ENCODE peak calls at places on chromosome 9, in seven cellular contexts. M is A549, U is neural progenitor cell, I is mesendoderm, R is T-cell, Y is H54, C is endothelial cell of umbilical vein. T is an unnamed sample.
A peak's percentile ranks its signal among the peaks of the same experiment; 100 is the strongest.

GRCh38 chr9:96875460-96876142 is 21.3 kb upstream of the ZNF782 start:
- DNase-seq in R (no peak), M (peak; percentile 91), C (peak; percentile 87), I (peak; percentile 99), Y (peak; percentile 96), U (peak; percentile 98), T (no peak)

GRCh38 chr9:135282001-135282731 is 194.7 kb downstream of the OLFM1 start:
- DNase-seq in M (peak; percentile 27), R (no peak), Y (peak; percentile 82), U (no peak), C (no peak), I (no peak), T (no peak)

GRCh38 chr9:132042324-132042723 is 37.3 kb downstream of the MED27 start:
- DNase-seq in I (peak; percentile 19), C (peak; percentile 82), U (no peak), M (peak; percentile 76), Y (peak; percentile 78), R (no peak), T (peak; percentile 96)

GRCh38 chr9:135961811-135962695 is 880 bp upstream of the UBAC1 start:
- DNase-seq in I (no peak), C (no peak), M (no peak), R (no peak), Y (no peak), U (no peak), T (no peak)

GRCh38 chr9:36276840-36277239 is 18.6 kb upstream of the GNE start:
- DNase-seq in R (no peak), C (peak; percentile 88), M (peak; percentile 28), U (peak; percentile 36), Y (peak; percentile 43), I (no peak), T (no peak)

GRCh38 chr9:100011062-100011681 is 87.6 kb downstream of the ERP44 start:
- DNase-seq in R (no peak), M (peak; percentile 72), U (peak; percentile 62), I (peak; percentile 71), Y (peak; percentile 15), C (peak; percentile 62), T (no peak)

GRCh38 chr9:129886226-129887174 is 51.2 kb downstream of the USP20 start:
- DNase-seq in I (no peak), R (peak; percentile 81), Y (no peak), M (no peak), U (no peak), C (peak; percentile 55), T (no peak)

GRCh38 chr9:98101868-98102273 is 17.2 kb downstream of the TRIM14 start:
- DNase-seq in M (no peak), C (no peak), R (peak; percentile 85), Y (no peak), U (peak; percentile 33), I (no peak), T (no peak)

GRCh38 chr9:26261503-26262330 is 583.5 kb upstream of the TUSC1 start:
- DNase-seq in I (peak; percentile 68), M (peak; percentile 79), R (no peak), Y (no peak), C (peak; percentile 93), U (no peak), T (peak; percentile 91)

GRCh38 chr9:2341956-2342355 is 279.6 kb upstream of the VLDLR start:
- DNase-seq in U (no peak), M (no peak), C (no peak), Y (no peak), I (no peak), R (no peak), T (no peak)

GRCh38 chr9:136267261-136268111 is 21.9 kb upstream of the QSOX2 start:
- DNase-seq in U (peak; percentile 94), C (peak; percentile 73), R (peak; percentile 71), Y (peak; percentile 99), I (peak; percentile 90), M (peak; percentile 85), T (no peak)

GRCh38 chr9:16318516-16319060 is 551.9 kb downstream of the BNC2 start:
- DNase-seq in R (no peak), I (no peak), Y (no peak), U (no peak), C (no peak), M (no peak), T (no peak)

GRCh38 chr9:117296453-117296852 is 118.4 kb downstream of the ASTN2 start:
- DNase-seq in M (no peak), U (no peak), I (no peak), C (no peak), R (no peak), Y (no peak), T (no peak)

GRCh38 chr9:71767421-71768321 is 642 bp downstream of the CEMIP2 start:
- DNase-seq in M (no peak), I (peak; percentile 63), U (peak; percentile 96), R (no peak), C (peak; percentile 49), Y (no peak), T (no peak)

GRCh38 chr9:33447404-33448158 is at the start of gene AQP3:
- DNase-seq in R (peak; percentile 59), C (peak; percentile 51), M (peak; percentile 63), Y (no peak), I (peak; percentile 89), U (peak; percentile 87), T (no peak)

GRCh38 chr9:137682431-137682991 is 63.7 kb downstream of the EHMT1 start:
- DNase-seq in Y (no peak), U (peak; percentile 42), I (peak; percentile 76), C (no peak), M (no peak), R (no peak), T (no peak)

GRCh38 chr9:127162046-127162445 is 39.6 kb upstream of the ANGPTL2 start:
- DNase-seq in R (no peak), M (no peak), U (no peak), C (no peak), I (peak; percentile 31), Y (no peak), T (no peak)

GRCh38 chr9:87885484-87886189 is 3.0 kb downstream of the SPATA31E1 start:
- DNase-seq in U (no peak), M (no peak), R (no peak), I (no peak), Y (no peak), C (no peak), T (no peak)

GRCh38 chr9:14417230-14417629 is 103.3 kb upstream of the NFIB start:
- DNase-seq in I (no peak), R (no peak), C (no peak), M (no peak), Y (no peak), U (no peak), T (no peak)

GRCh38 chr9:89519393-89519805 is 21.5 kb upstream of the SEMA4D start:
- DNase-seq in C (peak; percentile 33), R (no peak), M (peak; percentile 23), I (no peak), Y (peak; percentile 74), U (no peak), T (peak; percentile 10)

GRCh38 chr9:72665421-72665820 is 144.0 kb downstream of the TMC1 start:
- DNase-seq in C (no peak), I (peak; percentile 73), M (peak; percentile 19), R (no peak), U (no peak), Y (peak; percentile 29), T (peak; percentile 32)

GRCh38 chr9:135106551-135107270 is 19.2 kb downstream of the OLFM1 start:
- DNase-seq in C (no peak), M (no peak), I (no peak), U (no peak), R (no peak), Y (no peak), T (no peak)

GRCh38 chr9:68979538-68980314 is 34.2 kb downstream of the PRKACG start:
- DNase-seq in I (peak; percentile 40), Y (no peak), U (no peak), R (no peak), C (no peak), M (no peak), T (no peak)

GRCh38 chr9:82961504-82962125 is 101.3 kb downstream of the RASEF start:
- DNase-seq in M (peak; percentile 80), U (peak; percentile 94), I (peak; percentile 87), R (no peak), C (peak; percentile 74), Y (peak; percentile 49), T (peak; percentile 41)

GRCh38 chr9:13149454-13149853 is 130.0 kb downstream of the MPDZ start:
- DNase-seq in M (no peak), Y (no peak), R (no peak), U (no peak), C (no peak), I (no peak), T (no peak)

GRCh38 chr9:79989079-79989478 is 417.3 kb downstream of the TLE4 start:
- DNase-seq in R (no peak), M (no peak), I (no peak), Y (no peak), U (no peak), C (no peak), T (no peak)

GRCh38 chr9:19969721-19970120 is 180.9 kb upstream of the SLC24A2 start:
- DNase-seq in R (no peak), C (no peak), Y (no peak), I (no peak), U (no peak), M (no peak), T (no peak)

GRCh38 chr9:132894857-132895846 is 16.5 kb downstream of the SPACA9 start:
- DNase-seq in M (no peak), Y (no peak), U (no peak), R (no peak), I (no peak), C (no peak), T (no peak)

GRCh38 chr9:131923132-131923671 is 156.5 kb downstream of the MED27 start:
- DNase-seq in Y (no peak), M (no peak), C (no peak), R (no peak), U (no peak), I (no peak), T (no peak)

GRCh38 chr9:24118170-24118569 is 292.1 kb upstream of the ELAVL2 start:
- DNase-seq in Y (no peak), I (peak; percentile 41), R (no peak), C (no peak), M (peak; percentile 10), U (no peak), T (no peak)

GRCh38 chr9:124428751-124429529 is 13.7 kb upstream of the PSMB7 start:
- DNase-seq in R (no peak), M (no peak), Y (no peak), U (no peak), C (no peak), I (no peak), T (no peak)

GRCh38 chr9:137286980-137287383 is 9.5 kb downstream of the TOR4A start:
- DNase-seq in U (peak; percentile 64), Y (peak; percentile 100), R (no peak), I (peak; percentile 83), M (peak; percentile 88), C (peak; percentile 79), T (no peak)

GRCh38 chr9:22813520-22813919 is 366.9 kb downstream of the DMRTA1 start:
- DNase-seq in C (peak; percentile 37), U (peak; percentile 53), Y (peak; percentile 7), I (peak; percentile 46), R (no peak), M (peak; percentile 18), T (no peak)

GRCh38 chr9:108811944-108812343 is 43.8 kb downstream of the ACTL7B start:
- DNase-seq in R (no peak), C (no peak), U (no peak), M (no peak), Y (no peak), I (no peak), T (no peak)

GRCh38 chr9:134136117-134136996 is 475 bp downstream of the WDR5 start:
- DNase-seq in M (no peak), R (no peak), U (peak; percentile 63), Y (peak; percentile 36), I (peak; percentile 51), C (peak; percentile 24), T (no peak)